ENCODE peak calls at places on chromosomes 5 and 9, in five cellular contexts. V is thoracic aorta, W is suprapubic skin, K is AG04450, M is stomach. A is an unnamed sample.
A peak's percentile ranks its signal among the peaks of the same experiment; 100 is the strongest.

GRCh38 chr9:117407436-117408022 is 7.3 kb downstream of the ASTN2 start:
- DNase-seq in V (no peak), W (no peak), K (no peak), M (no peak), A (no peak)

GRCh38 chr9:86731511-86731993 is 215.8 kb downstream of the GAS1 start:
- DNase-seq in V (no peak), W (no peak), K (no peak), M (no peak), A (peak; percentile 70)

GRCh38 chr5:149838881-149839739 is 105.5 kb downstream of the PDE6A start:
- DNase-seq in V (no peak), W (no peak), K (no peak), M (peak; percentile 34), A (peak; percentile 87)

GRCh38 chr5:8058626-8059180 is 189.8 kb downstream of the MTRR start:
- DNase-seq in V (no peak), W (no peak), K (no peak), M (no peak), A (no peak)

GRCh38 chr5:124948062-124948753 is 201.8 kb upstream of the ZNF608 start:
- DNase-seq in V (no peak), W (no peak), K (no peak), M (peak; percentile 32), A (no peak)

GRCh38 chr9:88874391-88874790 is 116.9 kb upstream of the S1PR3 start:
- DNase-seq in V (no peak), W (no peak), K (no peak), M (no peak), A (peak; percentile 12)

GRCh38 chr9:96139592-96140251 is 162.3 kb downstream of the HSD17B3 start:
- DNase-seq in V (peak; percentile 71), W (peak; percentile 75), K (peak; percentile 92), M (peak; percentile 68), A (peak; percentile 91)

GRCh38 chr5:54098267-54098666 is 212.1 kb downstream of the ARL15 start:
- DNase-seq in V (no peak), W (no peak), K (no peak), M (no peak), A (no peak)

GRCh38 chr5:80654054-80654390 is 430 bp upstream of the MSH3 start:
- DNase-seq in V (no peak), W (no peak), K (no peak), M (no peak), A (peak; percentile 15)

GRCh38 chr5:63127054-63127453 is 548.4 kb downstream of the LRRC70 start:
- DNase-seq in V (no peak), W (no peak), K (no peak), M (no peak), A (peak; percentile 53)

GRCh38 chr9:107425110-107426025 is 64.2 kb downstream of the KLF4 start:
- DNase-seq in V (peak; percentile 57), W (peak; percentile 93), K (no peak), M (peak; percentile 87), A (peak; percentile 81)

GRCh38 chr5:179138568-179138925 is 78.4 kb downstream of the ZNF354C start:
- DNase-seq in V (no peak), W (no peak), K (no peak), M (no peak), A (no peak)

GRCh38 chr5:173963107-173963506 is 25.9 kb upstream of the C5orf47 start:
- DNase-seq in V (no peak), W (no peak), K (peak; percentile 52), M (no peak), A (peak; percentile 83)

GRCh38 chr9:16275795-16276624 is 594.5 kb downstream of the BNC2 start:
- DNase-seq in V (peak; percentile 41), W (no peak), K (no peak), M (no peak), A (no peak)

GRCh38 chr9:83011611-83012010 is 51.3 kb downstream of the RASEF start:
- DNase-seq in V (no peak), W (no peak), K (no peak), M (no peak), A (no peak)

GRCh38 chr9:131334568-131335105 is 45.1 kb downstream of the PLPP7 start:
- DNase-seq in V (peak; percentile 21), W (no peak), K (peak; percentile 16), M (no peak), A (peak; percentile 30)

GRCh38 chr5:87302061-87302460 is 34.4 kb downstream of the RASA1 start:
- DNase-seq in V (no peak), W (no peak), K (no peak), M (no peak), A (peak; percentile 49)

GRCh38 chr9:33795819-33796218 is 458 bp downstream of the PRSS3 start:
- DNase-seq in V (no peak), W (no peak), K (no peak), M (no peak), A (no peak)

DNA sequence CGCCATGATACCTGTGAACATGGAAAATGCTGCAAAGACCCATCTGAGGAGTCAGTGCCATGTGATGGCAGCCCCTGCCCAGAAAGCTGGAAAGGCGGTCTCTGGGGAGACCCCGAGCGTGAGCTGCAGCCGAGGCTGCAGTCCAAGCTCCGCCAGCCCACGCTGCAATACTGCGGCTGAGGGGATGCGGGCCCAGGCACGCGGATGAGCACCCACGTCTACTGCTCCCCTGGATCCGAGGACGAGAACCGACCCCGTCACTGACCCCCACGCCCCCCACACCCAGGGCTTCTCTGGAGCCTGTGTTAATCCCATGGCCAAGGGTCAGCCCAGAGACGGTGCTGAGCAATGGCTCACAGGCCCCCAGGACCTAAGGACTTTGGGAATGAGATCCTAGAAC is 32.4 kb downstream of the SLC12A7 start:
- DNase-seq in V (no peak), W (no peak), K (no peak), M (no peak), A (no peak)
- H3K27ac ChIP-seq in V (no peak overlapping the region), W (no peak overlapping the region), K (no peak overlapping the region), M (no peak overlapping the region), A (no peak overlapping the region)

GRCh38 chr9:127854169-127854833 is at the start of gene ENG:
- DNase-seq in V (no peak), W (no peak), K (no peak), M (peak; percentile 54), A (peak; percentile 80)

GRCh38 chr9:127856094-127856740 is 1.8 kb upstream of the ENG start:
- DNase-seq in V (no peak), W (no peak), K (no peak), M (no peak), A (no peak)

GRCh38 chr9:127852829-127853228 is 1.6 kb downstream of the ENG start:
- DNase-seq in V (no peak), W (no peak), K (no peak), M (no peak), A (no peak)

GRCh38 chr9:127855522-127855921 is 1.1 kb upstream of the ENG start:
- DNase-seq in V (no peak), W (no peak), K (no peak), M (no peak), A (no peak)

GRCh38 chr9:127853312-127854168 is 918 bp downstream of the ENG start:
- DNase-seq in V (no peak), W (no peak), K (no peak), M (no peak), A (peak; percentile 69)
- H3K4me3 ChIP-seq in V (peak overlapping the region; percentile 91), W (peak overlapping the region; percentile 58), K (peak overlapping the region; percentile 79), M (peak overlapping the region; percentile 52), A (peak overlapping the region; percentile 95)

GRCh38 chr9:113524460-113524859 is 60.9 kb downstream of the RGS3 start:
- DNase-seq in V (no peak), W (no peak), K (no peak), M (peak; percentile 42), A (peak; percentile 15)
- H3K27ac ChIP-seq in V (peak overlapping the region; percentile 93), W (no peak overlapping the region), K (no peak overlapping the region), M (peak overlapping the region; percentile 80), A (no peak overlapping the region)

DNA sequence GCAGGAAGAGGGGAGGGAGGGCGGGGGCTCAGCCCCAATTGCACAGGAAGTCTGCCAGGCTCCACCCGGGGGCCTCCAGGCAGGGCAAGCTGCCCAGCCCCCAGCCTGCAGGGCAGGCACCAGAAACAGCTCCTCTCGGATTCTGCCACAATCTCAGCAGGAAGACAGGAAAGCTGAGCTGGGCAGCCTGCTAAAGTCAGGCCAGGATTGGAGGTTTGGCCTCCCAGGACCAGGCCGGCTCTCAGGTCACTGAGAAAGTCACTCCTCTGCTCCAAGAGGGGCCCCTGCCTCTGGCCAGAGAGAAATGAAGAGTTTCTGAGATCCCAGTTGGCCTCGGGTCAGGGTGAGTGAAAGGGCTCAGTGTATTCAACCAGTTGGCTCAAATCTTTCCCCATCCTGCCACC is 54.6 kb upstream of the STXBP1 start:
- DNase-seq in V (no peak), W (peak; percentile 74), K (no peak), M (no peak), A (peak; percentile 65)
- H3K4me3 ChIP-seq in V (no peak overlapping the region), W (no peak overlapping the region), K (peak overlapping the region; percentile 10), M (no peak overlapping the region), A (peak overlapping the region; percentile 41)

GRCh38 chr5:111865356-111865755 is 108.4 kb upstream of the NREP start:
- DNase-seq in V (no peak), W (no peak), K (no peak), M (no peak), A (peak; percentile 72)
- H3K27ac ChIP-seq in V (no peak overlapping the region), W (no peak overlapping the region), K (no peak overlapping the region), M (no peak overlapping the region), A (peak overlapping the region; percentile 32)

DNA sequence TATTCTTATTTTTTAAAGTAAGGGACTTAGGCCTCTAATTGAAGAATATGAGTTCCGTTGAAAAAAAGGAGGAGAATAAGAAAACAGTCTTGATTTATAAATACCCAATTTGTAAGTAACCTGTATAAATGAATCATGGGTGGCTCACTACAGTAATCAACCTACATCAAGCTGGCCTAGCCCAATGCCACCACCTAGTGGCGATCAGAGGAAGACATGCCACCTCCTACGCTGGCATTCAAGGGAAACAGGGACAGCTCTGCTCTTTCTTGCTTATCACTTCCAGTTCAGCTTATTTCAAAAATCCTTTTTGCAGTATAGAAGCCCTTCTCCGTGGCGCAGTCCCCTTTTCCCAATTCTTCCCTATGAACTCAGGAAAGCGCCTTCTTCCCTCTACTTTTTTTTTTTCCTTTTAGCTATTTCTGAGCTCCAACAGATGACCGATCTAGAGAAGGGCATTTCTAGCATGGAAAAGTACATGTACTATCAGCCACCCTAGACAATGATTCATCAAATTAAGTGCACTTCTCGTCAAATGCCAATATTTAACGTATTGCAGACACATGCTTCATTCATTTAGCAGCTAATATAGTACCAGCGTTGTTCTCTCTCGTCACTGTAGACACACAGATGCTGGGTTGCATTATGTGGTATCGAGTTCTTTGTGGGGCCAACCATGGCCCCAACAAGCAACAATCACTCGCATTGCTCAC is 28.3 kb downstream of the PTPN3 start:
- DNase-seq in V (no peak), W (no peak), K (peak; percentile 47), M (peak; percentile 81), A (peak; percentile 85)
- H3K4me3 ChIP-seq in V (no peak overlapping the region), W (no peak overlapping the region), K (no peak overlapping the region), M (no peak overlapping the region), A (no peak overlapping the region)

GRCh38 chr9:133759146-133759900 is 21.2 kb upstream of the SARDH start:
- DNase-seq in V (no peak), W (no peak), K (no peak), M (peak; percentile 14), A (no peak)
- H3K27ac ChIP-seq in V (no peak overlapping the region), W (no peak overlapping the region), K (no peak overlapping the region), M (no peak overlapping the region), A (no peak overlapping the region)

GRCh38 chr9:135991771-135992170 is 30.6 kb upstream of the UBAC1 start:
- DNase-seq in V (no peak), W (no peak), K (no peak), M (no peak), A (no peak)
- H3K4me3 ChIP-seq in V (no peak overlapping the region), W (no peak overlapping the region), K (no peak overlapping the region), M (no peak overlapping the region), A (no peak overlapping the region)

A was measured in GM23248.